ENCODE peak calls at places on chromosomes 16 and 17, in four cellular contexts. N, B, Q and K are unnamed samples.

GRCh38 chr17:77493901-77494663 is 353.3 kb downstream of the SEC14L1 start:
- DNase-seq in N (no peak), Q (no peak), B (peak; percentile 3), K (no peak)

GRCh38 chr17:79749156-79749815 is 18.5 kb downstream of the ENPP7 start:
- DNase-seq in N (no peak), B (no peak), Q (no peak), K (peak; percentile 64)

GRCh38 chr16:87881327-87882200 is 12.3 kb upstream of the SLC7A5 start:
- DNase-seq in N (peak; percentile 49), Q (no peak), B (no peak), K (no peak)

GRCh38 chr16:84115919-84116719 is 623 bp downstream of the MBTPS1 start:
- DNase-seq in N (peak; percentile 56), Q (peak; percentile 34), B (no peak), K (no peak)

GRCh38 chr17:1736348-1737281 is 6.1 kb upstream of the SERPINF2 start:
- DNase-seq in N (no peak), Q (peak; percentile 59), B (no peak), K (no peak)

GRCh38 chr16:69930117-69930776 is 20.9 kb upstream of the CLEC18A start:
- DNase-seq in Q (peak; percentile 86), B (peak; percentile 71), N (peak; percentile 39), K (no peak)

GRCh38 chr17:36937961-36938565 is 788 bp downstream of the LHX1 start:
- DNase-seq in B (peak; percentile 50), N (no peak), Q (no peak), K (no peak)

GRCh38 chr17:17328251-17328650 is 25.1 kb downstream of the NT5M start:
- DNase-seq in B (no peak), Q (no peak), N (no peak), K (no peak)

GRCh38 chr16:8168016-8168415 is 422.3 kb downstream of the TMEM114 start:
- DNase-seq in Q (no peak), B (no peak), N (no peak), K (no peak)